ENCODE peak calls at places on chromosomes 13 and 19, in six cellular contexts. H is uterus, B is heart left ventricle, D is body of pancreas, G is esophagus muscularis mucosa, E is spleen. O is an unnamed sample.

GRCh38 chr19:2636142-2636896 is 66.2 kb downstream of the GNG7 start:
- DNase-seq in H (no peak), B (peak), D (no peak), G (no peak), E (no peak), O (no peak)

GRCh38 chr19:35816262-35816661 is 3.6 kb upstream of the PRODH2 start:
- DNase-seq in H (no peak), B (no peak), D (no peak), G (no peak), E (no peak), O (no peak)

GRCh38 chr13:75482070-75482819 is at the start of gene TBC1D4:
- DNase-seq in H (peak), B (peak), D (peak), G (peak), E (peak), O (peak)

GRCh38 chr19:5253403-5254110 is 87.1 kb downstream of the PTPRS start:
- DNase-seq in H (no peak), B (no peak), D (no peak), G (no peak), E (no peak), O (no peak)

GRCh38 chr13:87999791-88000190 is 328.6 kb downstream of the SLITRK5 start:
- DNase-seq in H (no peak), B (no peak), D (no peak), G (no peak), E (no peak), O (no peak)

GRCh38 chr13:29496241-29496712 is 99.2 kb downstream of the SLC7A1 start:
- DNase-seq in H (peak), B (peak), D (peak), G (no peak), E (peak), O (no peak)

GRCh38 chr19:39563408-39563807 is 23.4 kb upstream of the EID2 start:
- DNase-seq in H (no peak), B (no peak), D (no peak), G (peak), E (no peak), O (peak)

GRCh38 chr13:73657821-73658540 is 476.2 kb downstream of the KLF12 start:
- DNase-seq in H (no peak), B (peak), D (peak), G (no peak), E (no peak), O (no peak)

GRCh38 chr19:49741210-49741844 is 21.8 kb downstream of the TSKS start:
- DNase-seq in H (no peak), B (no peak), D (no peak), G (no peak), E (no peak), O (no peak)

GRCh38 chr19:37941820-37942515 is 35.0 kb downstream of the SIPA1L3 start:
- DNase-seq in H (no peak), B (no peak), D (no peak), G (no peak), E (peak), O (no peak)

GRCh38 chr19:42023121-42023942 is 29.3 kb upstream of the ATP1A3 start:
- DNase-seq in H (no peak), B (no peak), D (no peak), G (no peak), E (no peak), O (no peak)

GRCh38 chr19:30710721-30711120 is 338.5 kb downstream of the ZNF536 start:
- DNase-seq in H (no peak), B (no peak), D (no peak), G (no peak), E (no peak), O (no peak)

GRCh38 chr19:30092721-30093569 is 150.9 kb downstream of the URI1 start:
- DNase-seq in H (no peak), B (no peak), D (no peak), G (no peak), E (peak), O (no peak)

GRCh38 chr19:46785054-46785979 is 3.1 kb downstream of the SLC1A5 start:
- DNase-seq in H (no peak), B (no peak), D (no peak), G (no peak), E (no peak), O (no peak)

GRCh38 chr19:15811476-15811875 is 4.0 kb downstream of the OR10H1 start:
- DNase-seq in H (no peak), B (no peak), D (no peak), G (no peak), E (no peak), O (no peak)

GRCh38 chr19:2726904-2727639 is 5.9 kb upstream of the DIRAS1 start:
- DNase-seq in H (no peak), B (peak), D (no peak), G (no peak), E (no peak), O (no peak)

GRCh38 chr19:53103141-53103902 is at the start of gene ZNF160:
- DNase-seq in H (peak), B (peak), D (peak), G (peak), E (peak), O (peak)
- TF ChIP-seq POLR2A in H (peak), B (peak), D (peak), G (peak), E (peak), O (peak)

GRCh38 chr19:1268392-1269064 is 604 bp upstream of the CIRBP start:
- DNase-seq in H (peak), B (peak), D (no peak), G (no peak), E (peak), O (no peak)

GRCh38 chr19:1270168-1270853 is 1.2 kb downstream of the CIRBP start:
- DNase-seq in H (no peak), B (no peak), D (peak), G (no peak), E (peak), O (no peak)

GRCh38 chr19:1267441-1268391 is 1.4 kb upstream of the CIRBP start:
- DNase-seq in H (peak), B (peak), D (no peak), G (no peak), E (peak), O (no peak)

GRCh38 chr19:1269478-1270167 is 491 bp downstream of the CIRBP start:
- DNase-seq in H (peak), B (peak), D (peak), G (no peak), E (peak), O (no peak)

GRCh38 chr19:1269065-1269477 is at the start of gene CIRBP:
- DNase-seq in H (peak), B (peak), D (peak), G (peak), E (peak), O (peak)
- TF ChIP-seq POLR2A in H (peak), B (peak), D (peak), G (peak), E (peak), O (peak)

DNA sequence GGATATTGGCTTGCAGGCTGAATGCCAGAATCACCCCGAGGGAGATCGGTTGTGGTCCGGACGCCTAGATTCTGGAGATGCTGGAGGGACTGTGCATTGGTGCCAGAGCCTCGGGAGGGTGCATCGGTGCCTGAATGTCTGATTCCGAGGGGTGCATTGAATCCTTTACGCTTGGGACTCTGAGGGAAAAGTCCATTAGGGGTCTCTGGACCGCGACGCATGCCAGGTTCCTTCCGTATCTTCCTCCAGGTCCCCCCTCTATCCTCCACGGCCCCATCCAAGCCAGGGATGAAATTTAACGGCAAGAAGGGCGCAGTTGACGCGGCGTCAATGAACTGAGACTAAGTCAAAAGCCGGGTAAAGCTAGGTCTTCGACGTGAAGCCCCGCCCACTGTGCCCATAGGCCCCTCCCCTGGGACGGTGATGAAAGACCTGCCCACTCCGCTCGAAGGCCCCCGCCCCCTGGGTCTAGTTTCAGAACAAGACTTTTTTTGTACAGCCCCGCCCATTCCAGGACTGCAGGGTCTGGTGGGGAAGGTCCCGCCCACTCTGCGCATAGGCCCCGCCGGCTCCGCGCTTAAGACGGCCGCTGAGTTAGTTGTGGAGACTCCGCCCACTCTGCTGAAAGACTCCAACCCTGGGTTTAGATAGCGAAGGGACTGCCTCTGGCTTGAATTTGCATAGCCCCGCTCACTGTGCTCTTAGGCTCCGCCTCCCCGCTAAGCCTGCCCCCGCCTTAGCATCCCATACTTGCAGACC is 737 bp downstream of the ZNF575 start:
- DNase-seq in H (peak), B (peak), D (peak), G (peak), E (peak), O (peak)
- TF ChIP-seq POLR2A in H (peak), B (peak), D (no peak), G (no peak), E (no peak), O (no peak)

DNA sequence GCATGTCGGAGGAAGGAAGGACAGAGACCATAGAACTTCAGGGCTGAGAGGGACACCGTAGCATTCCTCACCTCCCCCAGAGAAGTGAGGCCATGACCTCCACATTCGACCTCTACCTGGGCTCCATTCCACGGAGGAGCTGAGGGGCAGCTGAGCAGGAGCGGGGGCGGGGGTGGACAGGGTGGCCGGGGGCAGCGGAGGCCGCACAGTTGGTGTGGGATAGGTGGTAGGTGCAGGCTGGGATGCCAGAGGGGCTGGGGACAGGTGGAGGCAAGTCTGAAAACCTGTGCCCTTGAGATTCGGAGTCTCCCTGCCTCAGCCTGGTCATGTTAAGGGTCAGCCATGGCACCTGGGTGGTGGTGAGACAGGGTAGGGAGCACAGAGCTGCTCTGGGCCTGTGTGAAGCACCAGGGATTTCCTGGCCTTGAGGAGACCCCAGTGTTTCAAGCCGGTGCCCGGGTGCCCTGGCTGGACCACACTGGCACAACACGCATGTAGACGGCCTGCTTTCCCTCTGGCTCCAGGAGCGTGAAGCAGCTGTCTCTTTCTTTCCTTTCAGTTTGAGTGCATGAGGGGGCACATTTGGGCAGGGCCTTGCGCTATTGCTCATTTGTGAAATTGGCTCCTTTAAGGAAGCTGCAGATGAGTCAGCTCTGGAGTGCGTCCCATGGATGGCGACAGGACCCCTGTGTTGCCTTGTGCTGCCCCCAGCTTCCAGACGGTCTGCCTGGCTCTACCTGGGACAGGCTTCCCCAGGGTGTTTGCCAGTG is 51.8 kb downstream of the TSSK6 start:
- DNase-seq in H (peak), B (peak), D (peak), G (no peak), E (no peak), O (no peak)
- TF ChIP-seq POLR2A in H (no peak), B (no peak), D (no peak), G (no peak), E (no peak), O (no peak)

O was measured in H54.